ENCODE peak calls at places on chromosomes 16 and 17, in five cellular contexts. Z is HuH-7; T is A549; K is CD8-positive, alpha-beta memory T cell; S is dorsolateral prefrontal cortex. W is an unnamed sample.

GRCh38 chr16:46882304-46882939 is 1.7 kb upstream of the GPT2 start:
- DNase-seq in K (no peak), S (no peak), T (no peak), Z (no peak), W (peak)

GRCh38 chr16:80515374-80515773 is 25.4 kb upstream of the DYNLRB2 start:
- DNase-seq in S (no peak), K (no peak), T (no peak), Z (no peak), W (no peak)

GRCh38 chr16:12920739-12921138 is 19.3 kb downstream of the SHISA9 start:
- DNase-seq in K (no peak), S (no peak), T (no peak), Z (no peak), W (no peak)

GRCh38 chr17:21025446-21025845 is 17.4 kb downstream of the USP22 start:
- DNase-seq in K (no peak), S (no peak), T (no peak), Z (no peak), W (no peak)

GRCh38 chr16:81424761-81425160 is 19.8 kb upstream of the CMIP start:
- DNase-seq in Z (no peak), K (peak), T (no peak), S (no peak), W (no peak)

GRCh38 chr17:48012151-48012520 is 25.5 kb downstream of the COPZ2 start:
- DNase-seq in K (peak), T (no peak), S (peak), Z (peak), W (peak)

GRCh38 chr17:71970312-71970711 is 150.5 kb upstream of the SOX9 start:
- DNase-seq in Z (no peak), K (no peak), T (peak), S (no peak), W (no peak)

GRCh38 chr16:81997738-81998137 is 13.5 kb downstream of the SDR42E1 start:
- DNase-seq in T (peak), Z (peak), S (no peak), K (no peak), W (no peak)

GRCh38 chr17:39793473-39793872 is 55.7 kb downstream of the GRB7 start:
- DNase-seq in K (no peak), S (no peak), T (no peak), Z (no peak), W (no peak)

GRCh38 chr16:3152273-3153076 is 17.6 kb downstream of the ZNF213 start:
- DNase-seq in Z (peak), T (peak), K (peak), S (peak), W (peak)

GRCh38 chr17:72199256-72199655 is 78.4 kb downstream of the SOX9 start:
- DNase-seq in Z (no peak), T (no peak), S (no peak), K (no peak), W (no peak)

GRCh38 chr16:51822471-51822870 is 671.4 kb upstream of the SALL1 start:
- DNase-seq in S (no peak), T (no peak), Z (no peak), K (no peak), W (no peak)

GRCh38 chr16:2777231-2777902 is at the start of gene ELOB:
- DNase-seq in T (peak), Z (peak), S (peak), K (peak), W (peak)

GRCh38 chr16:79066621-79067020 is 533.9 kb downstream of the MAF start:
- DNase-seq in T (no peak), Z (no peak), K (no peak), S (no peak), W (no peak)

GRCh38 chr17:60539807-60540206 is 13.8 kb upstream of the APPBP2 start:
- DNase-seq in K (no peak), T (no peak), S (no peak), Z (no peak), W (no peak)

GRCh38 chr16:49353650-49354049 is 20.0 kb upstream of the C16orf78 start:
- DNase-seq in T (no peak), Z (no peak), K (no peak), S (no peak), W (no peak)

GRCh38 chr17:31715436-31715835 is 143.6 kb downstream of the COPRS start:
- DNase-seq in K (no peak), T (no peak), Z (no peak), S (no peak), W (no peak)

GRCh38 chr17:18362509-18363020 is 785 bp downstream of the SHMT1 start:
- DNase-seq in T (peak), S (peak), K (no peak), Z (peak), W (peak)

GRCh38 chr16:73683804-73684203 is 612.8 kb upstream of the PSMD7 start:
- DNase-seq in Z (no peak), T (no peak), S (no peak), K (no peak), W (no peak)

GRCh38 chr16:47946077-47946476 is 209.7 kb downstream of the ABCC12 start:
- DNase-seq in K (no peak), T (no peak), S (no peak), Z (no peak), W (no peak)

GRCh38 chr17:1069847-1070246 is 72.9 kb downstream of the TIMM22 start:
- DNase-seq in K (no peak), Z (no peak), T (no peak), S (no peak), W (no peak)

GRCh38 chr16:54286330-54287017 is at the start of gene IRX3:
- DNase-seq in K (no peak), S (no peak), T (peak), Z (peak), W (no peak)

GRCh38 chr17:74118504-74118903 is 85.0 kb upstream of the RPL38 start:
- DNase-seq in Z (peak), K (no peak), T (peak), S (no peak), W (no peak)

GRCh38 chr17:2060681-2061440 is 6.0 kb downstream of the HIC1 start:
- DNase-seq in Z (no peak), K (no peak), S (no peak), T (no peak), W (no peak)

GRCh38 chr16:74320707-74321106 is 24.1 kb downstream of the PSMD7 start:
- DNase-seq in K (no peak), T (no peak), Z (no peak), S (no peak), W (no peak)

GRCh38 chr17:67477687-67478086 is 100.6 kb downstream of the PITPNC1 start:
- DNase-seq in T (no peak), S (no peak), K (peak), Z (no peak), W (no peak)

GRCh38 chr16:10561425-10561824 is 19.0 kb downstream of the EMP2 start:
- DNase-seq in S (no peak), Z (no peak), K (no peak), T (no peak), W (no peak)

GRCh38 chr16:14202697-14203096 is 131.6 kb downstream of the MRTFB start:
- DNase-seq in S (no peak), K (no peak), T (no peak), Z (peak), W (peak)

GRCh38 chr17:50423553-50424159 is 2.4 kb upstream of the ACSF2 start:
- DNase-seq in Z (peak), S (no peak), T (no peak), K (no peak), W (peak)

GRCh38 chr17:72244942-72245341 is 124.1 kb downstream of the SOX9 start:
- DNase-seq in Z (no peak), S (no peak), K (no peak), T (no peak), W (no peak)